ENCODE peak calls at places on chromosomes 1 and 21, in seven cellular contexts. Y is activated T-helper 9 cell treated with anti-CD3 and anti-CD28 coated beads, Interleukin-2, amount 50 U/mL, for 16 hours; D is small intestine; K is lung microvascular endothelial cell; C is AG08395; T is NT2/D1; U is mucosa of descending colon. S is an unnamed sample.

GRCh38 chr1:12034381-12034801 is 15.1 kb downstream of the MIIP start:
- DNase-seq in U (no peak), T (no peak), C (no peak), D (no peak), Y (no peak), K (no peak), S (peak)

GRCh38 chr1:18536943-18537342 is 56.2 kb downstream of the KLHDC7A start:
- DNase-seq in T (no peak), K (no peak), U (no peak), C (no peak), Y (no peak), D (no peak), S (no peak)

GRCh38 chr1:26014179-26014578 is 7.4 kb upstream of the EXTL1 start:
- DNase-seq in K (no peak), C (no peak), Y (no peak), U (no peak), D (no peak), T (no peak), S (no peak)

GRCh38 chr1:29657816-29658215 is 421.5 kb downstream of the PTPRU start:
- DNase-seq in Y (no peak), T (no peak), D (no peak), K (no peak), C (no peak), U (no peak), S (no peak)

GRCh38 chr1:234570336-234570735 is 39.6 kb downstream of the IRF2BP2 start:
- DNase-seq in K (no peak), C (no peak), D (no peak), T (no peak), U (no peak), Y (no peak), S (no peak)

GRCh38 chr21:25636727-25637126 is 2.3 kb upstream of the JAM2 start:
- DNase-seq in K (no peak), C (peak), U (no peak), Y (no peak), D (no peak), T (no peak), S (peak)

GRCh38 chr1:24929091-24929875 is 793 bp downstream of the RUNX3 start:
- DNase-seq in K (peak), U (peak), C (peak), Y (peak), T (no peak), D (no peak), S (no peak)

GRCh38 chr1:90149101-90149500 is 154.2 kb downstream of the ZNF326 start:
- DNase-seq in U (no peak), K (no peak), Y (no peak), C (no peak), T (no peak), D (no peak), S (no peak)

GRCh38 chr1:161953256-161953920 is 70.3 kb downstream of the OLFML2B start:
- DNase-seq in Y (no peak), C (no peak), D (no peak), T (no peak), U (no peak), K (no peak), S (no peak)

GRCh38 chr21:29696947-29697346 is 242.8 kb downstream of the GRIK1 start:
- DNase-seq in Y (no peak), D (no peak), C (no peak), U (no peak), T (no peak), K (no peak), S (no peak)

GRCh38 chr1:17849216-17849615 is 94.1 kb downstream of the ACTL8 start:
- DNase-seq in K (no peak), Y (no peak), T (no peak), U (no peak), D (no peak), C (peak), S (no peak)

GRCh38 chr1:167905182-167905581 is 8.8 kb downstream of the ADCY10 start:
- DNase-seq in C (no peak), U (no peak), D (no peak), K (peak), T (peak), Y (no peak), S (no peak)

GRCh38 chr1:212675675-212676074 is 24.0 kb downstream of the BATF3 start:
- DNase-seq in K (no peak), Y (no peak), C (no peak), U (no peak), D (no peak), T (no peak), S (no peak)

GRCh38 chr1:115064461-115064860 is 24.8 kb downstream of the TSPAN2 start:
- DNase-seq in Y (no peak), U (no peak), D (no peak), T (no peak), K (no peak), C (no peak), S (no peak)

GRCh38 chr1:46221749-46222148 is 18.6 kb downstream of the LURAP1 start:
- DNase-seq in K (no peak), D (no peak), T (peak), C (no peak), Y (no peak), U (no peak), S (no peak)

GRCh38 chr21:43207043-43207315 is 38.2 kb downstream of the CRYAA start:
- DNase-seq in C (no peak), D (no peak), T (no peak), Y (no peak), K (no peak), U (peak), S (no peak)

GRCh38 chr21:45935628-45936027 is 45.9 kb upstream of the COL6A1 start:
- DNase-seq in Y (no peak), K (no peak), D (no peak), C (no peak), T (peak), U (no peak), S (no peak)

GRCh38 chr21:45417256-45417950 is 12.4 kb downstream of the COL18A1 start:
- DNase-seq in K (no peak), C (no peak), T (no peak), Y (no peak), D (no peak), U (peak), S (no peak)

GRCh38 chr1:9655127-9655723 is 3.7 kb downstream of the PIK3CD start:
- DNase-seq in K (no peak), C (no peak), T (no peak), Y (no peak), D (no peak), U (no peak), S (no peak)

GRCh38 chr1:35642472-35642955 is 1.2 kb upstream of the PSMB2 start:
- DNase-seq in U (no peak), D (no peak), C (no peak), K (no peak), Y (no peak), T (no peak), S (no peak)

GRCh38 chr1:10253755-10254154 is 43.4 kb downstream of the KIF1B start:
- DNase-seq in K (peak), D (peak), T (no peak), C (peak), U (no peak), Y (no peak), S (peak)

GRCh38 chr1:79295967-79296366 is 289.4 kb upstream of the ADGRL4 start:
- DNase-seq in C (no peak), T (no peak), K (no peak), D (no peak), U (no peak), Y (no peak), S (no peak)

GRCh38 chr21:45433911-45434644 is 29.1 kb downstream of the COL18A1 start:
- DNase-seq in K (no peak), Y (no peak), C (no peak), U (no peak), T (no peak), D (no peak), S (no peak)

GRCh38 chr1:26126321-26127084 is 14.9 kb downstream of the PDIK1L start:
- DNase-seq in Y (peak), C (no peak), T (no peak), U (no peak), D (peak), K (peak), S (no peak)

GRCh38 chr1:24928631-24929090 is 1.4 kb downstream of the RUNX3 start:
- DNase-seq in D (peak), U (peak), Y (no peak), K (no peak), C (peak), T (no peak), S (no peak)

GRCh38 chr1:39394598-39394997 is 96.8 kb upstream of the BMP8A start:
- DNase-seq in T (no peak), C (no peak), Y (no peak), U (no peak), D (peak), K (no peak), S (no peak)

GRCh38 chr1:27621067-27621920 is 13.7 kb downstream of the FGR start:
- DNase-seq in T (no peak), U (no peak), Y (no peak), C (peak), D (no peak), K (peak), S (peak)

GRCh38 chr1:24728982-24729381 is 16.3 kb upstream of the CLIC4 start:
- DNase-seq in K (no peak), T (no peak), C (no peak), D (no peak), U (no peak), Y (no peak), S (no peak)

GRCh38 chr1:179090522-179090921 is 8.7 kb downstream of the TOR3A start:
- DNase-seq in C (no peak), Y (no peak), U (no peak), T (no peak), D (no peak), K (no peak), S (no peak)

GRCh38 chr1:233509596-233509995 is 104.3 kb upstream of the KCNK1 start:
- DNase-seq in Y (no peak), C (no peak), T (no peak), U (no peak), K (no peak), D (no peak), S (no peak)

GRCh38 chr1:158087320-158087927 is 93.3 kb upstream of the CD1D start:
- DNase-seq in U (no peak), C (peak), K (peak), T (peak), D (peak), Y (no peak), S (peak)